ENCODE peak calls at places on chromosomes 13 and 19, in five cellular contexts. One of them, this sample, is unnamed.

GRCh38 chr19:44807162-44807561 is 1.7 kb upstream of the BCAM start:
- DNase-seq in right atrium auricular region: no peak
- DNase-seq in transverse colon: peak
- DNase-seq in HepG2: peak
- DNase-seq in hepatocyte: peak
- DNase-seq in this sample: no peak

GRCh38 chr19:12789098-12789903 is 2.0 kb upstream of the JUNB start:
- DNase-seq in HepG2: no peak
- DNase-seq in hepatocyte: no peak
- DNase-seq in right atrium auricular region: no peak
- DNase-seq in transverse colon: no peak
- DNase-seq in this sample: no peak

GRCh38 chr13:110024646-110024980 is 238.2 kb upstream of the IRS2 start:
- DNase-seq in transverse colon: no peak
- DNase-seq in hepatocyte: no peak
- DNase-seq in right atrium auricular region: no peak
- DNase-seq in HepG2: no peak
- DNase-seq in this sample: no peak

GRCh38 chr19:40089462-40089861 is 1.3 kb downstream of the ZNF780A start:
- DNase-seq in right atrium auricular region: no peak
- DNase-seq in HepG2: no peak
- DNase-seq in hepatocyte: no peak
- DNase-seq in transverse colon: no peak
- DNase-seq in this sample: no peak

GRCh38 chr19:10184636-10185035 is 10.1 kb downstream of the DNMT1 start:
- DNase-seq in transverse colon: no peak
- DNase-seq in HepG2: no peak
- DNase-seq in hepatocyte: no peak
- DNase-seq in right atrium auricular region: no peak
- DNase-seq in this sample: no peak

GRCh38 chr19:18501832-18502231 is 20.0 kb downstream of the ELL start:
- DNase-seq in transverse colon: peak
- DNase-seq in HepG2: no peak
- DNase-seq in hepatocyte: no peak
- DNase-seq in right atrium auricular region: no peak
- DNase-seq in this sample: no peak

GRCh38 chr13:44969858-44970484 is 19.3 kb downstream of the NUFIP1 start:
- DNase-seq in HepG2: peak
- DNase-seq in transverse colon: no peak
- DNase-seq in right atrium auricular region: no peak
- DNase-seq in hepatocyte: peak
- DNase-seq in this sample: no peak

GRCh38 chr13:33193428-33193974 is 92.1 kb downstream of the STARD13 start:
- DNase-seq in HepG2: no peak
- DNase-seq in transverse colon: no peak
- DNase-seq in right atrium auricular region: no peak
- DNase-seq in hepatocyte: no peak
- DNase-seq in this sample: no peak

GRCh38 chr13:44212633-44213387 is 160.8 kb upstream of the SERP2 start:
- DNase-seq in hepatocyte: peak
- DNase-seq in transverse colon: no peak
- DNase-seq in HepG2: no peak
- DNase-seq in right atrium auricular region: peak
- DNase-seq in this sample: no peak

GRCh38 chr13:61045197-61045596 is 370.5 kb downstream of the PCDH20 start:
- DNase-seq in transverse colon: no peak
- DNase-seq in HepG2: no peak
- DNase-seq in hepatocyte: no peak
- DNase-seq in right atrium auricular region: no peak
- DNase-seq in this sample: no peak

GRCh38 chr13:71591380-71591779 is 275.6 kb downstream of the DACH1 start:
- DNase-seq in right atrium auricular region: no peak
- DNase-seq in transverse colon: no peak
- DNase-seq in hepatocyte: no peak
- DNase-seq in HepG2: no peak
- DNase-seq in this sample: no peak

GRCh38 chr19:4284176-4284958 is 5.3 kb downstream of the SHD start:
- DNase-seq in right atrium auricular region: no peak
- DNase-seq in transverse colon: peak
- DNase-seq in hepatocyte: peak
- DNase-seq in HepG2: peak
- DNase-seq in this sample: no peak

GRCh38 chr13:101773062-101773461 is 320.6 kb downstream of the ITGBL1 start:
- DNase-seq in right atrium auricular region: no peak
- DNase-seq in transverse colon: no peak
- DNase-seq in HepG2: no peak
- DNase-seq in hepatocyte: no peak
- DNase-seq in this sample: no peak

GRCh38 chr13:108755084-108755483 is 125.7 kb downstream of the MYO16 start:
- DNase-seq in hepatocyte: no peak
- DNase-seq in HepG2: no peak
- DNase-seq in right atrium auricular region: no peak
- DNase-seq in transverse colon: no peak
- DNase-seq in this sample: no peak

GRCh38 chr13:113066142-113066455 is 39.5 kb upstream of the F7 start:
- DNase-seq in right atrium auricular region: no peak
- DNase-seq in hepatocyte: no peak
- DNase-seq in HepG2: no peak
- DNase-seq in transverse colon: no peak
- DNase-seq in this sample: no peak

GRCh38 chr13:46570273-46570672 is 17.3 kb downstream of the LRCH1 start:
- DNase-seq in transverse colon: no peak
- DNase-seq in hepatocyte: no peak
- DNase-seq in right atrium auricular region: no peak
- DNase-seq in HepG2: no peak
- DNase-seq in this sample: no peak

GRCh38 chr13:37074703-37075102 is 15.2 kb upstream of the SUPT20H start:
- DNase-seq in hepatocyte: peak
- DNase-seq in right atrium auricular region: no peak
- DNase-seq in HepG2: no peak
- DNase-seq in transverse colon: no peak
- DNase-seq in this sample: no peak

GRCh38 chr19:38452430-38453366 is 19.2 kb downstream of the RYR1 start:
- DNase-seq in HepG2: no peak
- DNase-seq in transverse colon: no peak
- DNase-seq in hepatocyte: no peak
- DNase-seq in right atrium auricular region: no peak
- DNase-seq in this sample: no peak

GRCh38 chr19:52110780-52111179 is 15.2 kb upstream of the ZNF841 start:
- DNase-seq in HepG2: no peak
- DNase-seq in hepatocyte: no peak
- DNase-seq in transverse colon: no peak
- DNase-seq in right atrium auricular region: no peak
- DNase-seq in this sample: no peak

GRCh38 chr19:6740589-6741348 is 1.3 kb downstream of the TRIP10 start:
- DNase-seq in hepatocyte: peak
- DNase-seq in HepG2: no peak
- DNase-seq in transverse colon: peak
- DNase-seq in right atrium auricular region: peak
- DNase-seq in this sample: no peak

GRCh38 chr13:113029487-113030258 is 60.7 kb downstream of the MCF2L start:
- DNase-seq in transverse colon: peak
- DNase-seq in hepatocyte: peak
- DNase-seq in HepG2: peak
- DNase-seq in right atrium auricular region: no peak
- DNase-seq in this sample: no peak

GRCh38 chr13:40164137-40164536 is 502.3 kb downstream of the FOXO1 start:
- DNase-seq in transverse colon: no peak
- DNase-seq in HepG2: no peak
- DNase-seq in hepatocyte: peak
- DNase-seq in right atrium auricular region: no peak
- DNase-seq in this sample: no peak

GRCh38 chr13:24925318-24926231 is 161.6 kb downstream of the RNF17 start:
- DNase-seq in right atrium auricular region: no peak
- DNase-seq in transverse colon: no peak
- DNase-seq in HepG2: peak
- DNase-seq in hepatocyte: no peak
- DNase-seq in this sample: no peak

GRCh38 chr19:10975374-10976036 is 14.7 kb downstream of the SMARCA4 start:
- DNase-seq in transverse colon: no peak
- DNase-seq in HepG2: no peak
- DNase-seq in hepatocyte: peak
- DNase-seq in right atrium auricular region: peak
- DNase-seq in this sample: no peak

GRCh38 chr13:108365255-108365654 is 95.7 kb downstream of the TNFSF13B start:
- DNase-seq in right atrium auricular region: no peak
- DNase-seq in HepG2: no peak
- DNase-seq in transverse colon: no peak
- DNase-seq in hepatocyte: no peak
- DNase-seq in this sample: no peak

GRCh38 chr19:40596608-40597328 is 4.4 kb upstream of the LTBP4 start:
- DNase-seq in hepatocyte: peak
- DNase-seq in transverse colon: peak
- DNase-seq in right atrium auricular region: no peak
- DNase-seq in HepG2: peak
- DNase-seq in this sample: no peak

GRCh38 chr13:80973721-80974120 is 632.8 kb upstream of the SPRY2 start:
- DNase-seq in hepatocyte: no peak
- DNase-seq in HepG2: no peak
- DNase-seq in right atrium auricular region: no peak
- DNase-seq in transverse colon: no peak
- DNase-seq in this sample: no peak

GRCh38 chr19:57642396-57643046 is 9.6 kb downstream of the ZNF211 start:
- DNase-seq in right atrium auricular region: no peak
- DNase-seq in transverse colon: no peak
- DNase-seq in hepatocyte: no peak
- DNase-seq in HepG2: no peak
- DNase-seq in this sample: no peak
- H3K27ac ChIP-seq in right atrium auricular region: no peak
- H3K27ac ChIP-seq in transverse colon: no peak
- H3K27ac ChIP-seq in hepatocyte: no peak
- H3K27ac ChIP-seq in HepG2: no peak
- H3K27ac ChIP-seq in this sample: no peak

DNA sequence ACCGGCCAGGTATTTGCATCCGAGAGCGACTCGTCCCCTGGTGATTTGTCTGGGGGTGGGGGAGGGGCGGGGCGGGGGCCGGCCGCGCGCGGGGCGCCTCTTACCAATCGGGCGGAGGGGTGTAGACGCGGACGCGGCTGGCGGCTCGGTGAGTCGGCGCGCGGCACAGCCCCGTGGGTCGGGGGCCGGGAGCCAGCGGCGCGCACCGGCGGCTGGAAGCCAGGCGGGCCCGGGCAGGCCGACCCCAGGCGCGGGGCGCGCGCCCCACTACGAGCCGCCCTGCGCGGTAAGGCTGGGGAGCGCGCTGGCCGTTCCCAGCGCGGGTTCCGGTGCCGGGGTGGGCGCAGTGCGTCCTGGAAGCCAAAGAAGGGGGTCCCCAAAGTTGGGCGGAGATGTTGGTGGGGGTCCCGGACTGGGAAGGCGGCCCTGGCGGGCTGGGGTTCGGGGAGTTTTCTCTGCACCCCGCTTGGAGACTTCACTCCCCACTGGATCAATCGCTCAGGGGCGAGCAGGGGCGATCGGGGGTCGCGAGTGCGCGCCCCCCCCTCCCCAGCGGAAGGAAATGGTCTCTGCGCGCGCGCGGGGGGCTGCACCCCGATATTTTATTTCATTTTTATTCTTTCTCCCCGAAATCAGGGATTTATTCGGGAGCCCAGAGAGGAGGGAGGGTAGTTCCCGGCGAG is at the start of gene ARID3A:
- DNase-seq in right atrium auricular region: peak
- DNase-seq in transverse colon: peak
- DNase-seq in hepatocyte: peak
- DNase-seq in HepG2: no peak
- DNase-seq in this sample: no peak
- H3K4me3 ChIP-seq in right atrium auricular region: peak
- H3K4me3 ChIP-seq in transverse colon: peak
- H3K4me3 ChIP-seq in hepatocyte: peak
- H3K4me3 ChIP-seq in HepG2: peak
- H3K4me3 ChIP-seq in this sample: peak

GRCh38 chr19:23906835-23907234 is 7.9 kb upstream of the ZNF726 start:
- DNase-seq in HepG2: no peak
- DNase-seq in hepatocyte: no peak
- DNase-seq in transverse colon: no peak
- DNase-seq in right atrium auricular region: no peak
- DNase-seq in this sample: no peak
- TF ChIP-seq CTCF in HepG2: no peak
- TF ChIP-seq CTCF in hepatocyte: no peak
- TF ChIP-seq CTCF in transverse colon: no peak
- TF ChIP-seq CTCF in right atrium auricular region: no peak
- TF ChIP-seq CTCF in this sample: no peak

DNA sequence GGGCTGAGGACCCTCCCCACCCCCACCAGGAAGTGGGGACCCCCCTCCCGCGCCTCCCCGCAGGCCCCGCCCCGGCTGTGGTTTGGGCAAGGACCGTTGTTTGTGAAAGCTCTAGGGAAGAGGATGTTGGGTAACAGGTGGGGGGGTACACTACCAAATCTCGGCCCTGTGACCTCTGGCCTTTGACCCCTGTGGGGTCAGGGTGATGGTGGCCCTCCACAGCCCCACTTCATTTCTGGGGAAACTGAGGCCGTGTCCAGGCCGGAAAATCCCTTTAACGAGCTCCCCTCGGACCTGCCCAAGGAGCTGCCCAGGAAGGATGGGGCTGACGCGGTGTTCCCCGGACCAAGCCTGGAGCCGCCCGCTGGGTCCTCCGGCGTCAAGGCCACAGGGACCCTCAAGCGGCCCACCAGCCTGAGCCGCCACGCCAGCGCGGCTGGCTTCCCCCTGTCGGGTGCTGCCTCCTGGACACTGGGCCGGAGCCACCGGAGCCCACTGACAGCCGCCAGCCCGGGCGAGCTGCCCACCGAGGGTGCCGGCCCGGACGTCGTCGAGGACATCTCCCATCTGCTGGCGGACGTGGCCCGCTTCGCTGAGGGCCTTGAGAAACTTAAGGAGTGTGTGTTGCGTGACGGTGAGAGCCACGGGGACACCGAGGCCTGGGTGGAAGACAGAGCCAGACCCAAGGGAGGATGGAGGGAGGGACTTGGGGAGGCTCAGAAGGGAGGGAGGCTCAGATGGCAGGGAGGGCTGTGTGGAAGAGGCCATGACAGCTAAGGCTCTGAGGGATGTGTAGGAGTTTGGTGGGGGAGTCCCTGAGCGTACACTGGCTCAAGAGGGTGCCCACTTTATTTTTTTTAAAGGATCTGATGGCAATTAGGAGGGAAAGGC is 1.4 kb downstream of the ARHGAP45 start:
- DNase-seq in right atrium auricular region: no peak
- DNase-seq in HepG2: no peak
- DNase-seq in hepatocyte: no peak
- DNase-seq in transverse colon: peak
- DNase-seq in this sample: no peak
- H3K27ac ChIP-seq in right atrium auricular region: peak
- H3K27ac ChIP-seq in HepG2: no peak
- H3K27ac ChIP-seq in hepatocyte: no peak
- H3K27ac ChIP-seq in transverse colon: peak
- H3K27ac ChIP-seq in this sample: peak

DNA sequence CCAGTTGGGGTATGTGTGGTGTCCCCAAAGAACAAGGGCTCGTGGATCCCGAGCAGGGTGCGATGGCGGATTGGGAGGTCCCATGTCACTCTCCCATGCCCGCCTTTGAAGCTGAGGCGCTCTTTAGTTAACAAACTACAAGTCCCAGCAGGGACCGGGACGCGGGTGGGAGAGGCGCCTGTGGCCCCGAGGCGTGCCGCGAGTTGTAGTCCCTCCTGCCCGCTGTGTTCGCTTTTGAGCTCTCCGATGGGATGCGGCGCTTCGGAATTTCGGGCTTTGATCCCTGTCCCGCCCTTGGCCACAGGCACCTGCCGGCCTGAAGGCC is 10.9 kb downstream of the CYTH2 start:
- DNase-seq in HepG2: no peak
- DNase-seq in right atrium auricular region: peak
- DNase-seq in transverse colon: peak
- DNase-seq in hepatocyte: no peak
- DNase-seq in this sample: peak
- H3K4me3 ChIP-seq in HepG2: no peak
- H3K4me3 ChIP-seq in right atrium auricular region: peak
- H3K4me3 ChIP-seq in transverse colon: peak
- H3K4me3 ChIP-seq in hepatocyte: no peak
- H3K4me3 ChIP-seq in this sample: peak

This sample was measured in dorsolateral prefrontal cortex.